ENCODE peak calls at places on chromosomes 12 and 14, in seven cellular contexts. L is NT2/D1, M is K562, F is HCT116, S is H1, A is GM12878, Y is SK-N-SH. X is an unnamed sample.

GRCh38 chr12:111435661-111436201 is 30.0 kb downstream of the SH2B3 start:
- DNase-seq in A (no peak), S (no peak), F (no peak), Y (no peak), M (no peak), L (no peak), X (no peak)

GRCh38 chr12:110555509-110556406 is 27.4 kb downstream of the PPTC7 start:
- DNase-seq in M (no peak), Y (no peak), A (no peak), F (no peak), L (no peak), S (no peak), X (no peak)

GRCh38 chr14:23468704-23469126 is 788 bp upstream of the NGDN start:
- DNase-seq in Y (no peak), L (no peak), A (no peak), F (no peak), S (no peak), M (no peak), X (no peak)

GRCh38 chr14:102616799-102617198 is 24.4 kb downstream of the RCOR1 start:
- DNase-seq in F (no peak), A (no peak), Y (no peak), L (no peak), M (no peak), S (no peak), X (peak; percentile 62)

GRCh38 chr14:31944256-31945073 is 132.6 kb upstream of the ARHGAP5 start:
- DNase-seq in S (no peak), M (no peak), Y (no peak), A (no peak), L (no peak), F (no peak), X (peak; percentile 96)

GRCh38 chr14:102601378-102601925 is 9.0 kb downstream of the RCOR1 start:
- DNase-seq in L (no peak), S (no peak), M (no peak), Y (no peak), F (no peak), A (no peak), X (no peak)

GRCh38 chr12:57605308-57606015 is 838 bp downstream of the DTX3 start:
- DNase-seq in A (no peak), Y (peak; percentile 50), F (no peak), S (no peak), M (no peak), L (no peak), X (no peak)

GRCh38 chr12:48857278-48857994 is 5.5 kb upstream of the DDX23 start:
- DNase-seq in L (no peak), Y (no peak), F (no peak), M (no peak), S (no peak), A (no peak), X (no peak)

GRCh38 chr14:102878970-102879460 is 43.4 kb upstream of the AMN start:
- DNase-seq in L (no peak), F (no peak), S (no peak), Y (no peak), M (no peak), A (no peak), X (peak; percentile 44)

GRCh38 chr12:125280482-125281377 is 215.5 kb downstream of the AACS start:
- DNase-seq in M (peak; percentile 62), A (no peak), L (peak; percentile 56), S (peak; percentile 84), Y (no peak), F (no peak), X (no peak)

GRCh38 chr12:81998761-81999378 is 239.7 kb upstream of the PPFIA2 start:
- DNase-seq in L (no peak), F (no peak), Y (no peak), S (no peak), M (no peak), A (no peak), X (no peak)

GRCh38 chr14:99229654-99230215 is 42.3 kb downstream of the BCL11B start:
- DNase-seq in F (no peak), A (no peak), L (no peak), Y (no peak), S (no peak), M (no peak), X (no peak)

GRCh38 chr12:49094104-49094948 is at the start of gene DHH:
- DNase-seq in F (no peak), L (no peak), A (no peak), S (peak; percentile 82), Y (peak; percentile 72), M (peak; percentile 85), X (no peak)

GRCh38 chr14:61403411-61403810 is 82.0 kb downstream of the PRKCH start:
- DNase-seq in L (no peak), S (no peak), A (peak; percentile 61), F (no peak), M (no peak), Y (no peak), X (no peak)

GRCh38 chr12:115998119-115998633 is 279.3 kb downstream of the MED13L start:
- DNase-seq in S (peak; percentile 61), Y (peak; percentile 27), A (no peak), M (peak; percentile 31), L (peak; percentile 25), F (peak; percentile 32), X (peak; percentile 24)

GRCh38 chr14:103925316-103925715 is 2.9 kb upstream of the TDRD9 start:
- DNase-seq in A (no peak), L (no peak), Y (no peak), M (no peak), S (no peak), F (no peak), X (no peak)

GRCh38 chr12:49305762-49306161 is 10.8 kb downstream of the PRPH start:
- DNase-seq in S (no peak), Y (no peak), A (no peak), F (no peak), L (no peak), M (no peak), X (no peak)

DNA sequence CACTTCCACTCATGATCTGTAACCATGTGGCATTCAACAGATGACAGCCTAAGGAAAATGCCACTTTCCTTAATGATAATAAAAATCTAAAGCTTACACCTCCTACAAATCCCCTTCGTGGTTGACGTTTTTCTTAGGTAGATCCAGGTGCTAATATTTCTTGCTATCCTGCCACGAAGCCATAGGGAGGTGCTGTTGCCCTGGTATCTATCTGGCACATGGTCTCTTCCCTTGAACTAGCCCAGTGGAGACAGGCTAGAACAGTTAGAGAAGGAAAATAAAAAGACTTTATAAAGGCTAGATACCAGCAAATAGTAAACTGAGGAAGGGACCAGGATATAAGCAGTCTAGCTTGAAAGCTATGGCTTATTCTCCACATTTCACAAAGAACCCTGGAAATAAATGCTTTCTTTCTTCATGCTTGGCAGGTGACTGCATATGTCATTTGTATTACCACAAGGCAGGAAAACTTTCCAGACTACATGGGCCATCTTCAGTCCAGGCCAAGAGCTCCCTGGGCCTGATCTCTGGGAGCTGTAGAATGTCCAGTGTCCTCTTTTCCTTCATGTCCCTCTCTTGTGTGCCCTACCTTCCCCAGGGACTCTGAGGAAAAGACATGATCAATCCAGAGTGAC is 15.3 kb downstream of the SPIC start:
- DNase-seq in S (peak; percentile 47), L (peak; percentile 67), Y (no peak), F (peak; percentile 62), M (no peak), A (no peak), X (peak; percentile 61)
- TF ChIP-seq YY1 in S (no peak), L (no peak), Y (no peak), F (no peak), M (no peak), A (no peak), X (no peak)

DNA sequence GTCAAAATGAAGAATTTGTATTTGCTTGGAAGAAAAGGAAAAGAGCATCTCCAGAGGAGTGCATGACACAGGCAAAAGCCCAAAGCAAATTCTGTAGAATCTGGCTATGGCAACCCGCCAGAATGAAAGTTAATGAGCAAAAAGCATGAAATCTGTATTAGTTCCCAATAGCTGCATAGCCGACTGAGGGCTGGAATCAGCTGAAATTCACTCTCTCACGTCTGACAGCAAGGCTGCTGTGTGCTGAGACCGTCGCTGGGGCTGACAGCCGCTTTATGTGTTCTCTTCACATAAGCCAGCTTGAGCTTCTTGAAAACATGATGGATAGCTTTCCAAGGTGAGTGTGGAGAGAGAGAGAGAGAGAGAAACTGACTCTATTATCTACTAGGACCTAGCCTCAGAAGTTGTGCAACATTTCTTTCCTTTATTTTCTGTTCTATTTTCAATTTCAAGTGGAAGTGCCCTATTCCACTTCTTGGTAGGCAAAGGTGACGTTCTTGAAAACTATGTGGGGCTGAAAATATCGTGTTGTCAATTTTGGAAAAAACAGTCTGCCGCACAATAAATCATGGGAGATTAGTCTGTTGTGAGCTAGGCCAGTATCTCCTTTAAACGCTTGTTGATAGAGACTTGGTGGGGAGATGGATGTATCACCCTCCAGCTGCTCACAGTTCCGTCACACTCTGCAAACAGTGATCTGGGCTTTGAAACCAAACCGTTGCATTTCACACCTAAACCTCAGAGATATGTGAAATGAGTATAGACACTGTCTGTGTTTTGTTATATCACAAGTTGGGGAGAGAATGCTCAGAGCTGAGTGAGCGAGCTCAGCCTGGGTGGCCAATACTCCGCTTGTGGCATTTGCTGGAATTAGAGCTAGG is 74.8 kb upstream of the ST8SIA1 start:
- DNase-seq in Y (no peak), M (no peak), S (no peak), A (peak; percentile 61), L (no peak), F (no peak), X (no peak)
- TF ChIP-seq YY1 in Y (no peak), M (no peak), S (no peak), A (no peak), L (no peak), F (no peak), X (no peak)

DNA sequence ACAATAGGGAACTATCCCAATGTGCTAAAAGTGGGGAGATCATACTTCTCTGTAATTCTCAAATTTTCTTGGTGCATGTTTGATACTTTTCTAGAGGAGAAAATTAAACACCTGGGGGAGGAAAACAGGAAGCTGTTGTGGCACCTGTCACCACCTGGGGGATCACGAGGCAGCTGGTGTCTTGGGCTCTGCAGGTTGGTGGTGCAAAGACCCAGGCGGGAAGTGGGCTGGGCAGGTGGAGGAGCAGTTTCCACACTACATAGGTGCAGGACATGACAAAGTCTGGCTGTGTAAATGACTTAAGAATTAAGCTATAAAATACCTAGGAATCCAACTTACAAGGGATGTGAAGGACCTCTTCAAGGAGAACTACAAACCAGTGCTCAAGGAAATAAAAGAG is 23.2 kb downstream of the PEX5 start:
- DNase-seq in M (no peak), L (no peak), A (no peak), F (no peak), Y (no peak), S (no peak), X (no peak)
- TF ChIP-seq YY1 in M (no peak), L (no peak), A (no peak), F (no peak), Y (no peak), S (no peak), X (no peak)

GRCh38 chr12:121797937-121798801 is 4.7 kb upstream of the RHOF start:
- DNase-seq in F (no peak), S (no peak), Y (peak; percentile 83), L (no peak), M (peak; percentile 43), A (no peak), X (no peak)

GRCh38 chr12:121795029-121795977 is 1.8 kb upstream of the RHOF start:
- DNase-seq in Y (peak; percentile 86), M (peak; percentile 62), S (peak; percentile 97), A (no peak), L (peak; percentile 87), F (peak; percentile 76), X (peak; percentile 83)

GRCh38 chr12:121799175-121799841 is 4.5 kb upstream of the SETD1B start:
- DNase-seq in S (no peak), A (no peak), Y (peak; percentile 75), F (peak; percentile 75), L (no peak), M (peak; percentile 68), X (peak; percentile 77)

GRCh38 chr12:121798807-121799174 is 5.0 kb upstream of the SETD1B start:
- DNase-seq in A (no peak), L (no peak), S (no peak), M (no peak), Y (no peak), F (no peak), X (no peak)

GRCh38 chr12:121796855-121797751 is 3.6 kb upstream of the RHOF start:
- DNase-seq in F (peak; percentile 84), S (peak; percentile 87), L (no peak), M (peak; percentile 75), A (no peak), Y (peak; percentile 82), X (peak; percentile 97)
- TF ChIP-seq YY1 in F (no peak), S (no peak), L (no peak), M (no peak), A (no peak), Y (no peak), X (peak; percentile 79)

X was measured in HepG2.